ENCODE peak calls at places on chromosomes 11 and 22, in five cellular contexts. One of them, this sample, is unnamed.
A peak's percentile ranks its signal among the peaks of the same experiment; 100 is the strongest.

GRCh38 chr11:47917643-47918369 is 62.6 kb upstream of the PTPRJ start:
- DNase-seq in PC-3: peak; percentile 7
- DNase-seq in G401: no peak
- DNase-seq in cerebellum: no peak
- DNase-seq in SW 1271: no peak
- DNase-seq in this sample: peak; percentile 27

GRCh38 chr22:43481528-43482309 is 69.9 kb downstream of the MPPED1 start:
- DNase-seq in PC-3: no peak
- DNase-seq in G401: peak; percentile 12
- DNase-seq in cerebellum: peak; percentile 13
- DNase-seq in SW 1271: no peak
- DNase-seq in this sample: no peak

GRCh38 chr22:23259916-23260644 is 79.8 kb downstream of the BCR start:
- DNase-seq in PC-3: no peak
- DNase-seq in G401: no peak
- DNase-seq in cerebellum: no peak
- DNase-seq in SW 1271: no peak
- DNase-seq in this sample: no peak

GRCh38 chr11:130865091-130865771 is 51.0 kb downstream of the SNX19 start:
- DNase-seq in PC-3: no peak
- DNase-seq in G401: no peak
- DNase-seq in cerebellum: no peak
- DNase-seq in SW 1271: no peak
- DNase-seq in this sample: no peak

GRCh38 chr22:40678493-40679248 is 613 bp upstream of the MCHR1 start:
- DNase-seq in PC-3: no peak
- DNase-seq in G401: no peak
- DNase-seq in cerebellum: peak; percentile 32
- DNase-seq in SW 1271: no peak
- DNase-seq in this sample: no peak

GRCh38 chr22:38417252-38418060 is 37.5 kb downstream of the KCNJ4 start:
- DNase-seq in PC-3: no peak
- DNase-seq in G401: no peak
- DNase-seq in cerebellum: no peak
- DNase-seq in SW 1271: no peak
- DNase-seq in this sample: no peak

GRCh38 chr11:12224537-12224893 is 114.1 kb downstream of the MICAL2 start:
- DNase-seq in PC-3: peak; percentile 87
- DNase-seq in G401: peak; percentile 93
- DNase-seq in cerebellum: peak; percentile 86
- DNase-seq in SW 1271: peak; percentile 90
- DNase-seq in this sample: peak; percentile 99

GRCh38 chr11:35144811-35145210 is 5.8 kb downstream of the CD44 start:
- DNase-seq in PC-3: peak; percentile 41
- DNase-seq in G401: no peak
- DNase-seq in cerebellum: no peak
- DNase-seq in SW 1271: no peak
- DNase-seq in this sample: no peak

GRCh38 chr11:134529212-134530096 is 117.4 kb upstream of the B3GAT1 start:
- DNase-seq in PC-3: no peak
- DNase-seq in G401: no peak
- DNase-seq in cerebellum: no peak
- DNase-seq in SW 1271: no peak
- DNase-seq in this sample: no peak